ENCODE peak calls at places on chromosome 21, in six cellular contexts. S is activated naive CD8-positive, alpha-beta T cell treated with anti-CD3 and anti-CD28 coated beads, Interleukin-2, amount 50 U/mL, for 24 hours; X is astrocyte of the cerebellum; R is cardiac muscle cell; O is stimulated activated CD4-positive, alpha-beta T cell treated with anti-CD3 and anti-CD28 coated beads, Interleukin-4, amount 100 ng/mL, for 4 hours; I is right lobe of liver. C is an unnamed sample.

GRCh38 chr21:21715286-21715969 is 717.2 kb downstream of the NCAM2 start:
- DNase-seq in X (peak), O (no peak), S (no peak), R (no peak), I (no peak), C (no peak)

GRCh38 chr21:18349468-18349867 is 54.1 kb downstream of the TMPRSS15 start:
- DNase-seq in R (no peak), I (no peak), X (no peak), O (no peak), S (no peak), C (no peak)

GRCh38 chr21:35258521-35258920 is 209.4 kb upstream of the RUNX1 start:
- DNase-seq in O (no peak), I (no peak), S (no peak), X (no peak), R (no peak), C (no peak)

GRCh38 chr21:44065428-44065827 is 41.8 kb upstream of the PWP2 start:
- DNase-seq in S (peak), R (no peak), I (no peak), O (peak), X (no peak), C (peak)

GRCh38 chr21:19541612-19542011 is 1138.0 kb upstream of the TMPRSS15 start:
- DNase-seq in X (no peak), S (no peak), I (no peak), O (no peak), R (no peak), C (no peak)

GRCh38 chr21:33815153-33815707 is 100.4 kb downstream of the ATP5PO start:
- DNase-seq in X (no peak), I (no peak), S (no peak), O (no peak), R (no peak), C (no peak)

GRCh38 chr21:36699026-36699545 is at the start of gene SIM2:
- DNase-seq in R (peak), S (no peak), X (no peak), O (no peak), I (no peak), C (no peak)

GRCh38 chr21:16194851-16195251 is 465.1 kb downstream of the USP25 start:
- DNase-seq in X (no peak), O (no peak), S (no peak), R (peak), I (no peak), C (no peak)

GRCh38 chr21:25254491-25255174 is 352.6 kb downstream of the MRPL39 start:
- DNase-seq in I (no peak), R (no peak), O (no peak), S (no peak), X (no peak), C (no peak)

GRCh38 chr21:32022141-32022540 is 149.3 kb downstream of the HUNK start:
- DNase-seq in I (no peak), X (no peak), O (no peak), S (no peak), R (no peak), C (no peak)

GRCh38 chr21:39610705-39611104 is 2.0 kb upstream of the B3GALT5 start:
- DNase-seq in X (no peak), S (no peak), O (no peak), I (no peak), R (no peak), C (no peak)

GRCh38 chr21:33767236-33767635 is 124.9 kb downstream of the ITSN1 start:
- DNase-seq in S (no peak), O (no peak), R (no peak), I (no peak), X (no peak), C (no peak)

GRCh38 chr21:34535886-34536285 is 23.9 kb upstream of the KCNE1 start:
- DNase-seq in X (no peak), R (no peak), O (no peak), I (no peak), S (no peak), C (no peak)

GRCh38 chr21:16608209-16608830 is 878.5 kb downstream of the USP25 start:
- DNase-seq in I (no peak), R (no peak), S (no peak), X (no peak), O (no peak), C (no peak)

GRCh38 chr21:31162827-31163226 is 124.6 kb upstream of the KRTAP19-8 start:
- DNase-seq in O (no peak), I (no peak), X (peak), S (no peak), R (no peak), C (no peak)

GRCh38 chr21:42299324-42300044 is 15.7 kb downstream of the TFF3 start:
- DNase-seq in R (no peak), I (no peak), X (no peak), S (no peak), O (no peak), C (peak)

GRCh38 chr21:44764319-44765230 is 37.0 kb downstream of the UBE2G2 start:
- DNase-seq in I (no peak), X (no peak), R (no peak), S (no peak), O (no peak), C (no peak)

GRCh38 chr21:43892984-43893535 is 28.0 kb downstream of the AGPAT3 start:
- DNase-seq in O (no peak), X (no peak), I (no peak), S (no peak), R (no peak), C (no peak)

GRCh38 chr21:46322351-46323226 is 1.1 kb downstream of the C21orf58 start:
- DNase-seq in I (peak), R (peak), X (no peak), S (peak), O (no peak), C (peak)

GRCh38 chr21:43719748-43720538 is 1.0 kb downstream of the PDXK start:
- DNase-seq in S (no peak), R (no peak), I (no peak), X (no peak), O (no peak), C (no peak)

GRCh38 chr21:36325373-36326010 is 5.5 kb downstream of the MORC3 start:
- DNase-seq in I (no peak), R (no peak), X (no peak), O (no peak), S (no peak), C (no peak)

GRCh38 chr21:36291509-36291908 is 28.5 kb upstream of the MORC3 start:
- DNase-seq in X (no peak), S (no peak), O (no peak), I (no peak), R (no peak), C (no peak)

GRCh38 chr21:35833991-35834390 is 226.3 kb downstream of the SETD4 start:
- DNase-seq in R (no peak), I (no peak), S (no peak), O (no peak), X (no peak), C (no peak)

GRCh38 chr21:45154511-45155508 is 80.4 kb downstream of the ADARB1 start:
- DNase-seq in X (peak), O (peak), R (peak), I (no peak), S (no peak), C (peak)

GRCh38 chr21:46028547-46029200 is 47.1 kb downstream of the COL6A1 start:
- DNase-seq in O (no peak), I (no peak), S (no peak), R (no peak), X (no peak), C (no peak)

GRCh38 chr21:26136686-26137085 is 33.9 kb downstream of the APP start:
- DNase-seq in I (no peak), X (no peak), S (no peak), O (no peak), R (no peak), C (peak)

C was measured in activated CD8-positive, alpha-beta T cell treated with anti-CD3 and anti-CD28 coated beads, Interleukin-2, amount 10 ng/mL, durations not matched to agents 7 days and 5 days.